ENCODE peak calls at places on chromosomes 13 and 19, in six cellular contexts. M is A549, H is HFF-Myc, S is fibroblast of villous mesenchyme, I is AG04450, D is right lobe of liver. U is an unnamed sample.
A peak's percentile ranks its signal among the peaks of the same experiment; 100 is the strongest.

GRCh38 chr19:41195675-41196497 is 2.9 kb downstream of the CYP2S1 start:
- DNase-seq in D (no peak), H (no peak), M (no peak), I (no peak), S (peak; percentile 51), U (no peak)

GRCh38 chr13:97440598-97440997 is 6.6 kb downstream of the RAP2A start:
- DNase-seq in I (no peak), S (peak; percentile 24), M (no peak), D (no peak), H (no peak), U (no peak)

GRCh38 chr19:48815870-48816501 is 5.2 kb upstream of the BCAT2 start:
- DNase-seq in D (no peak), I (no peak), M (peak; percentile 71), H (no peak), S (no peak), U (no peak)

GRCh38 chr19:48283908-48284307 is 14.0 kb downstream of the ZNF114 start:
- DNase-seq in H (no peak), D (no peak), S (peak; percentile 72), I (peak; percentile 90), M (no peak), U (peak; percentile 91)

GRCh38 chr19:17985037-17985818 is 18.3 kb downstream of the KCNN1 start:
- DNase-seq in D (no peak), M (no peak), H (no peak), I (no peak), S (no peak), U (no peak)

GRCh38 chr13:111363591-111363990 is 43.1 kb downstream of the TEX29 start:
- DNase-seq in H (no peak), M (no peak), S (no peak), I (no peak), D (no peak), U (no peak)

GRCh38 chr13:78609464-78610205 is 6.3 kb upstream of the POU4F1 start:
- DNase-seq in I (no peak), M (peak; percentile 27), H (no peak), D (peak; percentile 41), S (no peak), U (no peak)

GRCh38 chr13:67148219-67148583 is 81.9 kb downstream of the PCDH9 start:
- DNase-seq in D (no peak), H (no peak), I (no peak), S (no peak), M (no peak), U (peak; percentile 52)

GRCh38 chr13:50893211-50893852 is 16.3 kb upstream of the RNASEH2B start:
- DNase-seq in I (no peak), H (no peak), S (peak; percentile 36), M (no peak), D (no peak), U (no peak)

GRCh38 chr13:31263346-31263745 is 63.6 kb downstream of the B3GLCT start:
- DNase-seq in M (no peak), S (no peak), I (no peak), H (no peak), D (no peak), U (no peak)

GRCh38 chr19:18456974-18457373 is 19.0 kb upstream of the ISYNA1 start:
- DNase-seq in M (no peak), S (no peak), I (no peak), H (no peak), D (no peak), U (no peak)

GRCh38 chr13:57136093-57136492 is 4.6 kb upstream of the PRR20A start:
- DNase-seq in S (no peak), H (no peak), M (no peak), D (no peak), I (no peak), U (no peak)

GRCh38 chr19:18741124-18741493 is 50.0 kb downstream of the COMP start:
- DNase-seq in H (no peak), D (no peak), S (no peak), M (no peak), I (no peak), U (no peak)

GRCh38 chr13:99468971-99469545 is 32.2 kb upstream of the TM9SF2 start:
- DNase-seq in S (no peak), D (no peak), M (no peak), I (no peak), H (no peak), U (no peak)

GRCh38 chr13:110251227-110251791 is 55.6 kb downstream of the COL4A1 start:
- DNase-seq in S (no peak), D (no peak), H (no peak), M (no peak), I (no peak), U (no peak)

GRCh38 chr13:23715092-23715761 is 145.0 kb downstream of the TNFRSF19 start:
- DNase-seq in S (no peak), H (no peak), M (no peak), D (no peak), I (no peak), U (no peak)
- TF ChIP-seq CTCF in S (no peak), H (no peak), M (no peak), D (no peak), I (no peak), U (no peak)

GRCh38 chr19:16338470-16339360 is 14.1 kb downstream of the KLF2 start:
- DNase-seq in H (peak; percentile 85), D (no peak), M (peak; percentile 66), I (peak; percentile 69), S (peak; percentile 84), U (peak; percentile 93)
- TF ChIP-seq CTCF in H (no peak), D (no peak), M (no peak), I (peak; percentile 21), S (peak; percentile 11), U (peak; percentile 55)

DNA sequence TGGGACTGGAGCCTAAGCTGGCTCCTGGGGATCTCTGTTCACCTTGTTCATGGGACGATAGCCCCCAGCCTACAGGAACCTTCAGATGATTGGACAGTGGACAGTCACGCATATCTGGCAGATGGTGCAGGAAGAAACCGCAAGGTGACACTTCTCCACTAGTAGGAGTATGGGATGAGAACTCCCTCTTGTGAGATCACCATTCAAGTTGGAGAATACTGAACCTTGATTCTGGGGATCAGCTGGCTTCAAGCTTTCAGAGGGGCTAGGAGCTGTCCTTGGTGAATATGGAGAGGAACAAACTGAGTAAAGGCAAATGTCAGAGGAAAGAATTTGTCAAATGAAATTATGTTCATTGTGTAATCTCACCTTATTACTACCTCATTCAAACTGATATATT is 204.5 kb downstream of the PDS5B start:
- DNase-seq in H (peak; percentile 6), M (no peak), S (no peak), D (no peak), I (no peak), U (no peak)
- TF ChIP-seq CTCF in H (peak; percentile 22), M (no peak), S (no peak), D (no peak), I (peak; percentile 24), U (peak; percentile 50)

GRCh38 chr13:38684714-38685113 is 2.2 kb upstream of the FREM2 start:
- DNase-seq in D (no peak), H (no peak), S (no peak), M (no peak), I (no peak), U (no peak)

GRCh38 chr13:38688674-38689073 is 1.8 kb downstream of the FREM2 start:
- DNase-seq in D (no peak), I (no peak), M (no peak), S (no peak), H (no peak), U (no peak)

GRCh38 chr13:38686635-38687245 is at the start of gene FREM2:
- DNase-seq in D (peak; percentile 64), I (no peak), H (no peak), M (peak; percentile 3), S (peak; percentile 8), U (no peak)

GRCh38 chr13:38687246-38688229 is 661 bp downstream of the FREM2 start:
- DNase-seq in I (no peak), M (no peak), D (peak; percentile 27), H (no peak), S (no peak), U (no peak)

GRCh38 chr13:38685974-38686571 is 804 bp upstream of the FREM2 start:
- DNase-seq in D (peak; percentile 19), S (peak; percentile 9), M (no peak), I (no peak), H (no peak), U (peak; percentile 6)
- TF ChIP-seq CTCF in D (peak; percentile 15), S (peak; percentile 11), M (no peak), I (no peak), H (no peak), U (peak; percentile 33)

GRCh38 chr13:46342538-46342937 is 44.5 kb downstream of the RUBCNL start:
- DNase-seq in S (no peak), I (no peak), D (no peak), M (no peak), H (no peak), U (no peak)
- TF ChIP-seq CTCF in S (no peak), I (no peak), D (no peak), M (no peak), H (no peak), U (no peak)

GRCh38 chr19:13153627-13154240 is 3.5 kb downstream of the IER2 start:
- DNase-seq in S (peak; percentile 34), M (no peak), D (peak; percentile 42), I (no peak), H (no peak), U (no peak)
- TF ChIP-seq CTCF in S (peak; percentile 18), M (no peak), D (no peak), I (peak; percentile 12), H (no peak), U (peak; percentile 59)

GRCh38 chr13:45356966-45357689 is 16.1 kb upstream of the TPT1 start:
- DNase-seq in S (no peak), M (no peak), D (no peak), H (no peak), I (no peak), U (no peak)
- TF ChIP-seq CTCF in S (no peak), M (no peak), D (no peak), H (no peak), I (no peak), U (no peak)

U was measured in HFFc6.